ENCODE peak calls at places on chromosomes 16 and 17, in four cellular contexts. L is ovary, W is tibial artery, O is neural progenitor cell. E is an unnamed sample.

GRCh38 chr17:8150194-8151119 is 1.7 kb downstream of the PER1 start:
- DNase-seq in W (peak; percentile 75), L (peak; percentile 48), O (no peak), E (no peak)

GRCh38 chr17:27457731-27458523 is 1.7 kb downstream of the KSR1 start:
- DNase-seq in L (no peak), W (no peak), O (peak; percentile 70), E (no peak)

GRCh38 chr16:86195863-86196630 is 297.1 kb downstream of the IRF8 start:
- DNase-seq in L (no peak), O (peak; percentile 73), W (no peak), E (no peak)

GRCh38 chr16:27258241-27258734 is 10.3 kb downstream of the NSMCE1 start:
- DNase-seq in L (no peak), W (no peak), O (no peak), E (no peak)

GRCh38 chr17:62307196-62307595 is 73.2 kb upstream of the EFCAB3 start:
- DNase-seq in W (no peak), O (no peak), L (no peak), E (no peak)

GRCh38 chr17:43694081-43694870 is 32.6 kb upstream of the MEOX1 start:
- DNase-seq in W (peak; percentile 81), L (peak; percentile 64), O (peak; percentile 94), E (peak; percentile 69)

GRCh38 chr17:2264023-2264860 is 39.3 kb downstream of the SMG6 start:
- DNase-seq in O (no peak), L (no peak), W (no peak), E (no peak)

GRCh38 chr16:4615389-4616046 is 830 bp upstream of the UBALD1 start:
- DNase-seq in O (no peak), L (peak; percentile 55), W (no peak), E (no peak)

GRCh38 chr17:33494156-33494555 is 201.1 kb upstream of the ASIC2 start:
- DNase-seq in L (no peak), O (no peak), W (no peak), E (no peak)

GRCh38 chr16:21239646-21240045 is 6.1 kb downstream of the ANKS4B start:
- DNase-seq in O (no peak), W (no peak), L (no peak), E (no peak)

GRCh38 chr17:61157246-61157887 is 242.3 kb upstream of the TBX2 start:
- DNase-seq in L (no peak), O (no peak), W (no peak), E (no peak)

GRCh38 chr17:59327891-59328290 is 3.6 kb upstream of the YPEL2 start:
- DNase-seq in O (no peak), L (no peak), W (peak; percentile 33), E (no peak)

GRCh38 chr17:4764612-4765011 is 7.1 kb upstream of the TM4SF5 start:
- DNase-seq in W (no peak), O (no peak), L (no peak), E (no peak)

GRCh38 chr16:68064791-68065365 is 20.3 kb upstream of the NFATC3 start:
- DNase-seq in W (peak; percentile 83), O (peak; percentile 79), L (peak; percentile 62), E (no peak)

GRCh38 chr16:89052824-89053724 is 40.6 kb upstream of the ACSF3 start:
- DNase-seq in L (no peak), W (no peak), O (no peak), E (peak; percentile 87)

GRCh38 chr17:1003633-1003971 is 6.7 kb downstream of the TIMM22 start:
- DNase-seq in W (no peak), O (no peak), L (no peak), E (no peak)

GRCh38 chr17:4908711-4909496 is 6.0 kb upstream of the CHRNE start:
- DNase-seq in W (peak; percentile 95), O (peak; percentile 93), L (peak; percentile 78), E (peak; percentile 88)

GRCh38 chr16:65032397-65032796 is 89.5 kb downstream of the CDH11 start:
- DNase-seq in W (no peak), L (no peak), O (no peak), E (no peak)

GRCh38 chr16:66898933-66899309 is 18.6 kb downstream of the PDP2 start:
- DNase-seq in L (no peak), O (no peak), W (no peak), E (no peak)

GRCh38 chr16:66508261-66508913 is 41.5 kb downstream of the TK2 start:
- DNase-seq in L (no peak), O (no peak), W (peak; percentile 65), E (peak; percentile 60)

GRCh38 chr16:48126801-48127644 is 28.8 kb downstream of the ABCC12 start:
- DNase-seq in L (no peak), O (no peak), W (no peak), E (no peak)

GRCh38 chr17:72370819-72371218 is 250.0 kb downstream of the SOX9 start:
- DNase-seq in O (no peak), L (no peak), W (no peak), E (no peak)

GRCh38 chr17:12992676-12993075 is 25.2 kb downstream of the ELAC2 start:
- DNase-seq in O (no peak), W (no peak), L (no peak), E (no peak)

GRCh38 chr17:57356722-57357391 is 100.5 kb downstream of the MSI2 start:
- DNase-seq in W (no peak), L (no peak), O (peak; percentile 74), E (no peak)

GRCh38 chr17:9219631-9220415 is 198.5 kb downstream of the NTN1 start:
- DNase-seq in L (no peak), O (no peak), W (no peak), E (no peak)

GRCh38 chr16:24071990-24072389 is 184.1 kb upstream of the CACNG3 start:
- DNase-seq in L (no peak), W (no peak), O (no peak), E (no peak)

GRCh38 chr17:42040818-42041217 is 9.6 kb downstream of the C17orf113 start:
- DNase-seq in O (no peak), W (no peak), L (no peak), E (no peak)

GRCh38 chr16:75109732-75110243 is 6.8 kb downstream of the LDHD start:
- DNase-seq in O (no peak), W (peak; percentile 88), L (no peak), E (no peak)

GRCh38 chr17:45319239-45319703 is 2.5 kb upstream of the MAP3K14 start:
- DNase-seq in O (no peak), L (no peak), W (no peak), E (no peak)

GRCh38 chr17:45320349-45320930 is 3.6 kb upstream of the MAP3K14 start:
- DNase-seq in W (no peak), L (no peak), O (no peak), E (no peak)

GRCh38 chr17:45316271-45317112 is at the start of gene MAP3K14:
- DNase-seq in L (peak; percentile 72), W (peak; percentile 85), O (peak; percentile 89), E (peak; percentile 65)

GRCh38 chr17:45317113-45317820 is 447 bp upstream of the MAP3K14 start:
- DNase-seq in O (peak; percentile 100), L (peak; percentile 100), W (peak; percentile 100), E (peak; percentile 100)

DNA sequence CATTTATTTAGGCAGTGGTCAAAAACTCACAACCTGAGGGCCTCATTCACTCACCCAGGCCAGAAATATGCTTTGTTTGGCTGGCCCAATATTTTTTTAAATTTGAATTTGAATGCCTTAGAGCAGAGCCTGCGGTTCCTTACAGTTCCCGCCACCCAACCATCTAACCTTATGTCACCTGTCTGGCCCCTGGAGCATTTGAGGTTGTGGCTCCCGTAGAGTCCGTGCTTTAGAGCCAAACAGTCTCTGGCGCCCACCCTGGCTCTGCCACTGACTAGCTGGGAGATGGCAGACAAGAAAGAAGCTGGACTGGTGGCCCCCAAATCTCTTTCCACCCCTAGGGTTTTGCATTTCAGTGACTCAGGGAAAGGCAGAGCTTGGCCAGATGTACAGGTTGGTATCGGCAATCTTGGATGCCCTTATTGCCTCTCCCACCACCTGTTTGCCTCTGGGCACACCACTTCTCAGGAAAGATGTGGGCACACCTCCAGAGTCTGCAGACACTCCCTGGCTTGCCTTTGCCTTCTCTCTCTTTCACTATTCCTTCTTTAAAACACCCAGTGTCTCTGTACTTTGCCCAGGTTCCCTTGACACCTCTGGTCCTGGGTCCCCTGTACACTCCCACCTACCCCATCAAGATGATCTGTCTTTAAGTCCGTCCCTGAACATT is 1.9 kb upstream of the MAP3K14 start:
- DNase-seq in O (no peak), W (no peak), L (no peak), E (no peak)
- H3K27ac ChIP-seq in O (no peak overlapping the region), W (no peak overlapping the region), L (no peak overlapping the region), E (peak overlapping the region; percentile 97)

GRCh38 chr17:78422267-78422605 is 43.8 kb downstream of the PGS1 start:
- DNase-seq in L (no peak), O (no peak), W (no peak), E (no peak)

GRCh38 chr17:78419970-78420820 is 41.7 kb downstream of the PGS1 start:
- DNase-seq in W (no peak), L (no peak), O (no peak), E (no peak)

GRCh38 chr17:78421084-78421533 is 42.7 kb downstream of the PGS1 start:
- DNase-seq in O (no peak), W (no peak), L (no peak), E (no peak)

GRCh38 chr17:78422872-78423588 is 44.6 kb downstream of the PGS1 start:
- DNase-seq in L (no peak), W (no peak), O (no peak), E (no peak)

GRCh38 chr17:78421534-78422266 is 43.3 kb downstream of the PGS1 start:
- DNase-seq in L (peak; percentile 60), O (peak; percentile 88), W (peak; percentile 82), E (peak; percentile 60)
- H3K27ac ChIP-seq in L (no peak overlapping the region), O (peak overlapping the region; percentile 81), W (no peak overlapping the region), E (peak overlapping the region; percentile 38)

GRCh38 chr16:81650281-81650680 is 128.8 kb upstream of the PLCG2 start:
- DNase-seq in O (no peak), W (no peak), L (no peak), E (no peak)
- H3K27ac ChIP-seq in O (no peak overlapping the region), W (no peak overlapping the region), L (peak overlapping the region; percentile 83), E (no peak overlapping the region)

GRCh38 chr17:19752216-19753048 is 4.3 kb upstream of the ALDH3A1 start:
- DNase-seq in O (no peak), L (no peak), W (no peak), E (no peak)

GRCh38 chr17:19755821-19756510 is 7.9 kb upstream of the ALDH3A1 start:
- DNase-seq in W (peak; percentile 59), L (no peak), O (no peak), E (no peak)

GRCh38 chr17:19755392-19755791 is 7.3 kb upstream of the ALDH3A1 start:
- DNase-seq in L (no peak), W (no peak), O (no peak), E (no peak)

GRCh38 chr17:19753049-19753444 is 4.9 kb upstream of the ALDH3A1 start:
- DNase-seq in W (peak; percentile 96), L (no peak), O (no peak), E (peak; percentile 77)

DNA sequence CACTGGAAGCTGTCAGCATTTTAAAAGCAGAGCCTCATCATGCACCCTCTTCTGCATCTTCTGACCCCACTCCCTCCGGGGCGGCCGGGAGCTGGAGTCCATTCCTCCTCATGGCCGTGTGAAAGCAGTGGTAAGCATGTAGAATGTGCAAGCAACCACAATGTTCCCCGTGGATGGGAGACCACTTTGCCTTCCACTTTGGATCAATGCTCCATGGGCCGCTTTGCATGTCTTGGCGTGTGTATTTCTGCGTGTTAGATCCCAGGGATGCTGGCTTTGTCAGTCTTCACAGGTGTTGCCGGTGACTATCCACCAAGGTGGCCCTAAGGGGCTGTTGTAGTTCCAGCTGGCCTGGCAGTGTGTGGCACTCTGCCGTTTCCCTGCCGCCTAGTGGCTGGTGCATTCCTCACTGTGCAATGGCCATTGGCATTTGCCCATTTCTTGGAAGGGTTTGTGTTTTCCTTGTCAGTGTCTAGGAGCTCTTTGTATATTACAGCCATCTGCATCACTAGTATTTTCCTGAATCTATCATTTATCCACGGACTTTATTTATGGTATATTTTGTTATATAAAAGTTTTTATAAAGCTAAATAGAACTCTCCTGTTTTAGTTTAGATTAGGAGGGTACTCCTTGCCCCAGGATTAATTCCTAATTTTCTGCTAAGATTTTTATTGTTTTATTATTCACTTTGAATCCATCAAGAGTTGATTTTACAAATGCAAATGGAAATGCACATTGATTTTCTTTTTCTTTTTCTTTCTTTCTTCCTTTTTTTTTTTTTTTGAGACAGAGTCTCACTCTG is 5.8 kb upstream of the ALDH3A1 start:
- DNase-seq in W (peak; percentile 79), O (peak; percentile 26), L (no peak), E (peak; percentile 82)
- H3K27ac ChIP-seq in W (peak overlapping the region; percentile 91), O (no peak overlapping the region), L (no peak overlapping the region), E (peak overlapping the region; percentile 76)

E was measured in breast epithelium.